ENCODE peak calls at places on chromosomes 1 and 21, in four cellular contexts. K, W, Y and T are unnamed samples.

GRCh38 chr1:59718989-59719360 is 95.8 kb upstream of the HOOK1 start:
- DNase-seq in K (no peak), W (no peak), Y (no peak), T (no peak)

GRCh38 chr21:35989185-35989735 is 71.1 kb downstream of the SETD4 start:
- DNase-seq in K (no peak), Y (no peak), W (peak; percentile 7), T (peak; percentile 64)

GRCh38 chr1:113975211-113975895 is 3.9 kb upstream of the OLFML3 start:
- DNase-seq in K (no peak), Y (no peak), W (peak; percentile 61), T (no peak)

GRCh38 chr1:100538935-100539835 is 1.2 kb downstream of the GPR88 start:
- DNase-seq in K (no peak), W (peak; percentile 18), Y (peak; percentile 80), T (no peak)

GRCh38 chr1:206029484-206029883 is 5.8 kb upstream of the CTSE start:
- DNase-seq in W (peak; percentile 50), Y (no peak), K (no peak), T (peak; percentile 71)

GRCh38 chr1:219088778-219089557 is 84.7 kb upstream of the LYPLAL1 start:
- DNase-seq in W (peak; percentile 97), Y (no peak), K (no peak), T (peak; percentile 97)

GRCh38 chr1:234186037-234186688 is 187.1 kb upstream of the COA6 start:
- DNase-seq in W (peak; percentile 98), Y (no peak), K (no peak), T (peak; percentile 10)

GRCh38 chr1:68121536-68121935 is 71.1 kb upstream of the DIRAS3 start:
- DNase-seq in K (no peak), Y (no peak), W (peak; percentile 82), T (peak; percentile 91)

GRCh38 chr1:229388876-229389580 is 44.9 kb downstream of the ACTA1 start:
- DNase-seq in Y (no peak), K (no peak), W (peak; percentile 48), T (peak; percentile 70)

GRCh38 chr1:61202854-61203603 is 120.7 kb downstream of the NFIA start:
- DNase-seq in Y (no peak), W (no peak), K (no peak), T (peak; percentile 69)

GRCh38 chr1:16076871-16077250 is 3.4 kb upstream of the FAM131C start:
- DNase-seq in Y (no peak), W (peak; percentile 79), K (no peak), T (peak; percentile 75)
- H3K4me3 ChIP-seq in Y (no peak overlapping the region), W (no peak overlapping the region), K (no peak overlapping the region), T (no peak overlapping the region)

DNA sequence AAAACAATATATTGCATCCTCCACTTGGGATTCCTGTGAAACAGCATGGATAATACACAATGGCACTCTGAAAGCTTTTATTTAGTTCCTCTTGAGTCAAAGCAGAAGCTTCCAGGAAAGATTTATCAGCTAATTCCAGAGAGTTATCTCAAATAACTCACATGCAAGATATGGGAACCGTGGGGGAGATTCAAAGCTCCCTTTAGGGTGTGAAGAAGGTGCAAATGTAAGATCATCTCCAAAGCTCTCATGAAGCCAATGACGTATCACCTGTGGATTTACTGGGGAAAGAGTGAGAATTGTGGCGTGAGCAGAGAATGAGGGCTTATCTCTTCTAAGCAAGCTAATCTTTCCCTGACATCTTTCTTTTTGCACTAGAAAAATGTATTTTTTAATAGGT is 60.5 kb upstream of the GJA5 start:
- DNase-seq in K (no peak), Y (no peak), W (no peak), T (no peak)
- TF ChIP-seq CTCF in K (no peak), Y (no peak), W (no peak), T (no peak)

GRCh38 chr1:224617410-224618361 is 1.6 kb downstream of the CNIH3 start:
- DNase-seq in Y (peak; percentile 38), K (no peak), W (peak; percentile 33), T (no peak)

GRCh38 chr1:224615861-224616760 is at the start of gene CNIH3:
- DNase-seq in W (peak; percentile 90), Y (peak; percentile 91), K (no peak), T (peak; percentile 84)

GRCh38 chr1:224620105-224620504 is 4.0 kb downstream of the CNIH3 start:
- DNase-seq in W (no peak), K (no peak), Y (no peak), T (no peak)

GRCh38 chr1:224619209-224619608 is 3.1 kb downstream of the CNIH3 start:
- DNase-seq in K (no peak), Y (no peak), W (no peak), T (no peak)

DNA sequence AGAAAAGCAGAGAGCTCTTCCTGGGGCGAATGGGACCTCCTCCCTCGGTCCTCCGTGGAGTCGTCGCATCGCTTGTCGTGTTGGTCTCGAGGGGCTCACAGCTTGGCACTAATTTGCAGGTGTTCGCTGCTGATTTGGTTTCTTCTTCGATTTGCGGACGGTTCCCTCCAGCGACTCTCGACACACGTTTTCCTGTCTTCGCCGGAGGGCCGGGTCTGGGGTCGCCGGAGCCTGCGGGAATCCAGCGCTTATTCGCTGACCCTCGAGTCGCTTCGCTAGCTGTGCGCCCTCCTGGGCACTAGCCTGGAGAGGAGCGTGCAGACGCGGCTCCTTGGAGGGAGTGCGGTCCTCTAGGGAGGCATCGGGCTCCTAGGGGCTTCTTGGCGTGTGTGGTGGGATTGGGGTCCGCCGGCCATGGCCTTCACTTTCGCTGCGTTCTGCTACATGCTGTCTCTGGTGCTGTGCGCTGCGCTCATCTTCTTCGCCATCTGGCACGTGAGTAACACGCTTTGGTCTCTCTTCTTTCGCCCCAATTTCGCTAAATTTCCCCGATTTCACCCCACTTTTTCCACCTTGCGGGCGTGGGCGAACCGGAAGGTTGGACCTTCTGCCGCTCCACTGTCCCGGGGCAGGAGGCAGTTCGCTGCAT is 768 bp downstream of the CNIH3 start:
- DNase-seq in W (no peak), Y (peak; percentile 62), K (no peak), T (peak; percentile 18)
- H3K4me3 ChIP-seq in W (peak overlapping the region; percentile 84), Y (peak overlapping the region; percentile 64), K (peak overlapping the region; percentile 39), T (peak overlapping the region; percentile 65)

GRCh38 chr1:167219646-167220536 is 795 bp upstream of the POU2F1 start:
- DNase-seq in K (peak; percentile 76), W (peak; percentile 63), Y (peak; percentile 97), T (peak; percentile 46)
- TF ChIP-seq CTCF in K (no peak), W (peak; percentile 20), Y (no peak), T (no peak)

DNA sequence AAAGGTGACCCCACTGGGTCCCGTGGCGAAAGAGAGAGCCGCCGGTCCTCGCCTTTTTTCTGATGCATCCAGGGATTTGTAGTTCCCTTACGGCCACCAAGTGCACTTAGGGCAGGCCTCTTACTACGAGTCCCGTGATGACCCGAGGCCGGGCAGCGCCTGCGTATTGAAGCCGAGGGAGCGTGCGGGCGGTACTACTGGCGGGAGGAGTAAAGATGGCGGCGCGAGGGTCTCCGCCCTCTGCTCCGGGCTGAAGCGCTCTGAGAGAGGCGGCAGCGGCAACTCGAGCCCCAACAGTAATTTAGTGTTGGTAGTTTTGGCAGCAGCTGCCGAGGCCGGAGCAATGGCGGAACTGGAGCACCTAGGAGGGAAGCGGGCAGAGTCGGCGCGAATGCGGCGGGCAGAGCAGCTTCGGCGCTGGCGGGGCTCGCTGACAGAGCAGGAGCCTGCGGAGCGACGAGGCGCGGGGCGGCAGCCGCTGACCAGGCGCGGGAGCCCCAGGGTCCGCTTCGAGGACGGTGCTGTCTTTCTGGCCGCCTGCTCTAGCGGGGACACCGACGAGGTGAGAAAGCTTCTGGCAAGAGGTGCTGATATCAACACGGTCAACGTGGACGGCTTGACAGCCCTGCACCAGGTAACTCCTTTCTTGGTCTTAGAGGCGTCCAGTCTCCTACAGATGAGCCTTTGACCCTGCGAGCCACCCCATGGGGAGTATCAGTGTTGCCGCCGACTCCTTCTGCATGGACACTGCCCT is at the start of gene PPP1R12B:
- DNase-seq in W (peak; percentile 99), K (peak; percentile 97), Y (peak; percentile 99), T (peak; percentile 98)
- H3K4me3 ChIP-seq in W (peak within 1 kb of the TSS; percentile 98), K (peak within 1 kb of the TSS; percentile 91), Y (peak within 1 kb of the TSS; percentile 83), T (peak within 1 kb of the TSS; percentile 97)

GRCh38 chr1:23777979-23778814 is at the start of gene PITHD1:
- DNase-seq in Y (peak; percentile 96), W (peak; percentile 76), K (peak; percentile 74), T (peak; percentile 78)
- TF ChIP-seq CTCF in Y (peak; percentile 4), W (no peak), K (no peak), T (no peak)

GRCh38 chr1:159222987-159223386 is 18.3 kb downstream of the ACKR1 start:
- DNase-seq in Y (no peak), W (no peak), K (no peak), T (no peak)
- H3K4me3 ChIP-seq in Y (no peak overlapping the region), W (no peak overlapping the region), K (no peak overlapping the region), T (no peak overlapping the region)

DNA sequence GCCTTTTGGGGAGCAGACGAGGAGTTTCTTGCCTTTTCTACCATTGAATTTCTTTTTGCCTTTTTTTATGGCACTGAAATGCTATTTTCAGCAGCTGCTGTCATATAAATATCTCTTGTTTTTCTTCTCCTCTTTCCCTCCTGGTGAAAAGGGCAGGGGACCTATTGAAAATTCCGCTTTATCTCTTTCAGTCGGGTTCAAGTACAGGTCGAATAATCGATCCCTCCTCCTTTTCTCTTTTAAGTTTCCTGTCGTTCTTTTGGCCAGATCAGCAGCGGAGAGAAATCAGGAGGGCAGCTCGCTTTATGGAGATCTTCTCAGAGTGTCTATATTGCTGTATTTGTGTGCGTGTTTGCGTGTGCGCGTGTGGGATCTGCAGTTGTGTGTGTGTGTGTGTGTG is 67.5 kb upstream of the CASZ1 start:
- DNase-seq in W (no peak), K (no peak), Y (no peak), T (no peak)
- TF ChIP-seq CTCF in W (no peak), K (no peak), Y (no peak), T (no peak)

DNA sequence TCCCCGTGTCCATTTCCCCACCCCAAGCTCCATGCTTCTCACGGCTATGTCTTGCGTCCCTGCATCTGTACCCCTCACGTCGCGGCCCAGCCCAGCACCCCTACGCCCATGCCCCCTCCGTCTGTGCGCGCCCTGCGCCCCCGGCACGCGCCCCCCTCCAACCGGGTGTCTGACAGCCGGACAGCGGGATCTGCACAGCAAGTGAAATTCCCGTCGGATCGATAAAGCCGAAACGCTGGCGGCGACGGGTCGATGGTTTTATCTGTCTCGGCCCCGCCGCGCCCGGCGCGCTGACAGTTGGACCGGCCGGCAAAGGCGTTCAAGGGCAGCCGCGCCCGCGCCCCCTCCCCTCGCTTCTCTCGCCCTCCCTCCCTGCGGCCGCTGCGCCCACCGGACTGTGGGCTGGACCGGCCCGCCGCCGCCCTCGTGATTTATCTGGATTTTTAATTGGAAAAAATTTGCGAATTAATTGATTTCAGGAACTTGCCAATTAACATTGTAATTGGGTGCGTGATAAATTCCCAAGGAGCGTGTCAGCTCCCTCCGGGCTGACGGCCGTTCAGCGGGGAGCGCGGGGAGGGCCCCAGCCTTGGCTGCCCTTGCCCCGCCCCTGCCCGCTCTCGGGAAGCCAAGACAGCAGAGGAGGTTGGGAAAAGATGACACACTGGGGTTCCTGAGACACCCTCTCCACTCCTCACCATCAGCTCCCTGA is 57.1 kb downstream of the TMEM53 start:
- DNase-seq in K (no peak), W (peak; percentile 45), Y (peak; percentile 56), T (peak; percentile 69)
- H3K4me3 ChIP-seq in K (peak overlapping the region; percentile 36), W (peak overlapping the region; percentile 24), Y (peak overlapping the region; percentile 46), T (peak overlapping the region; percentile 41)

DNA sequence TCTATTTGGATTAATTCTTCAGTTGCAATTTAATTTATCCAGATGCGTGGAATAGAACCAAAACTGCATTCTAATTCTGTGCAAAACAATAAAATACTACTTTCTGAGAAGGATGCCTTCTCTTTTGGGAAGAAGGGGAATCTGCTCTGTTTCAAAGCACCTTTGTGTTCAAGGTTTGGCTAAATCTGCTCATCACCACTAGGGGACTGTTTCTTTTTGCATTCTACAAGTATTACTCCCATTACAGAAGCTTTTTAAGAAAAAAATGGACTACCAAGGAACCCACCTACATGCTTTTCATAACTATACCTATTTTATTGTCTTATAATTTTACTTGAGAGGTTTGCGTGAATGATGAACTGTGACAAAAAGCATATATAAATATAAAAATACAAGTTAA is 18.2 kb downstream of the MRPS6 start:
- DNase-seq in K (no peak), W (no peak), Y (peak; percentile 23), T (no peak)
- TF ChIP-seq CTCF in K (peak; percentile 11), W (peak; percentile 53), Y (peak; percentile 58), T (peak; percentile 42)